ENCODE peak calls at places on chromosomes 11 and 22, in four cellular contexts. Z is choroid plexus epithelial cell, O is AG04449, B is astrocyte of the spinal cord. A is an unnamed sample.

GRCh38 chr11:35714882-35715612 is 52.5 kb downstream of the TRIM44 start:
- DNase-seq in O (peak; percentile 29), Z (peak; percentile 69), B (peak; percentile 65), A (peak; percentile 8)

GRCh38 chr11:77278595-77279506 is 22.6 kb downstream of the GDPD4 start:
- DNase-seq in B (peak; percentile 42), O (no peak), Z (peak; percentile 18), A (no peak)

GRCh38 chr11:74444173-74444832 is 23.0 kb downstream of the KCNE3 start:
- DNase-seq in B (no peak), O (no peak), Z (no peak), A (no peak)

GRCh38 chr11:78213526-78214330 is 25.0 kb downstream of the USP35 start:
- DNase-seq in O (no peak), B (peak; percentile 48), Z (peak; percentile 57), A (no peak)

GRCh38 chr11:72243567-72244316 is at the start of gene PHOX2A:
- DNase-seq in B (no peak), Z (no peak), O (no peak), A (no peak)

GRCh38 chr11:109405671-109406070 is 16.3 kb upstream of the C11orf87 start:
- DNase-seq in O (peak; percentile 23), B (peak; percentile 77), Z (peak; percentile 40), A (no peak)

GRCh38 chr22:16601437-16602223 is 9.0 kb upstream of the CCT8L2 start:
- DNase-seq in B (no peak), Z (no peak), O (no peak), A (no peak)

GRCh38 chr11:100808904-100809491 is 121.9 kb downstream of the ARHGAP42 start:
- DNase-seq in B (peak; percentile 69), O (no peak), Z (peak; percentile 67), A (no peak)

GRCh38 chr11:104883342-104883741 is 14.9 kb downstream of the CASP12 start:
- DNase-seq in B (no peak), O (no peak), Z (no peak), A (no peak)

GRCh38 chr22:27647540-27647939 is 154.0 kb downstream of the MN1 start:
- DNase-seq in B (no peak), Z (no peak), O (no peak), A (no peak)

GRCh38 chr11:69837791-69838190 is 18.6 kb upstream of the FGF3 start:
- DNase-seq in Z (no peak), O (no peak), B (no peak), A (no peak)

GRCh38 chr22:39612811-39613548 is 42.4 kb downstream of the CACNA1I start:
- DNase-seq in Z (no peak), O (no peak), B (no peak), A (no peak)

GRCh38 chr11:121482231-121483129 is 29.7 kb upstream of the SORL1-AS1 start:
- DNase-seq in O (no peak), B (no peak), Z (no peak), A (no peak)

GRCh38 chr11:67448220-67448609 is 4.3 kb downstream of the GPR152 start:
- DNase-seq in O (no peak), B (no peak), Z (no peak), A (no peak)

GRCh38 chr11:8740156-8740555 is 57.6 kb downstream of the RPL27A start:
- DNase-seq in B (no peak), Z (no peak), O (no peak), A (no peak)

GRCh38 chr11:91248199-91248807 is 976.3 kb upstream of the FAT3 start:
- DNase-seq in Z (peak; percentile 77), O (no peak), B (peak; percentile 62), A (no peak)

GRCh38 chr22:17569971-17570511 is 6.7 kb downstream of the SLC25A18 start:
- DNase-seq in B (peak; percentile 67), O (no peak), Z (peak; percentile 91), A (no peak)

GRCh38 chr11:101912823-101913284 is 2.0 kb upstream of the CEP126 start:
- DNase-seq in O (no peak), B (peak; percentile 36), Z (peak; percentile 83), A (no peak)

GRCh38 chr22:47192106-47192650 is 429.7 kb downstream of the TBC1D22A start:
- DNase-seq in Z (no peak), O (no peak), B (no peak), A (no peak)

GRCh38 chr11:77819411-77819920 is 1.1 kb downstream of the RSF1 start:
- DNase-seq in Z (peak; percentile 96), O (peak; percentile 61), B (peak; percentile 89), A (peak; percentile 76)

GRCh38 chr11:89625171-89625570 is 84.9 kb upstream of the TRIM77 start:
- DNase-seq in Z (peak; percentile 16), B (no peak), O (no peak), A (no peak)

GRCh38 chr22:47135338-47135737 is 372.9 kb downstream of the TBC1D22A start:
- DNase-seq in B (no peak), O (no peak), Z (no peak), A (no peak)

GRCh38 chr11:1204381-1205101 is 18.3 kb upstream of the MUC5B start:
- DNase-seq in B (no peak), Z (no peak), O (no peak), A (no peak)

GRCh38 chr11:35206616-35207015 is 67.6 kb downstream of the CD44 start:
- DNase-seq in B (no peak), Z (no peak), O (no peak), A (no peak)

GRCh38 chr11:36501236-36501635 is 8.8 kb downstream of the TRAF6 start:
- DNase-seq in B (no peak), Z (no peak), O (no peak), A (no peak)

GRCh38 chr11:33579101-33579500 is 121.5 kb downstream of the C11orf91 start:
- DNase-seq in O (no peak), Z (no peak), B (no peak), A (no peak)

GRCh38 chr22:23315341-23315917 is 135.1 kb downstream of the BCR start:
- DNase-seq in B (peak; percentile 76), O (no peak), Z (peak; percentile 85), A (no peak)

DNA sequence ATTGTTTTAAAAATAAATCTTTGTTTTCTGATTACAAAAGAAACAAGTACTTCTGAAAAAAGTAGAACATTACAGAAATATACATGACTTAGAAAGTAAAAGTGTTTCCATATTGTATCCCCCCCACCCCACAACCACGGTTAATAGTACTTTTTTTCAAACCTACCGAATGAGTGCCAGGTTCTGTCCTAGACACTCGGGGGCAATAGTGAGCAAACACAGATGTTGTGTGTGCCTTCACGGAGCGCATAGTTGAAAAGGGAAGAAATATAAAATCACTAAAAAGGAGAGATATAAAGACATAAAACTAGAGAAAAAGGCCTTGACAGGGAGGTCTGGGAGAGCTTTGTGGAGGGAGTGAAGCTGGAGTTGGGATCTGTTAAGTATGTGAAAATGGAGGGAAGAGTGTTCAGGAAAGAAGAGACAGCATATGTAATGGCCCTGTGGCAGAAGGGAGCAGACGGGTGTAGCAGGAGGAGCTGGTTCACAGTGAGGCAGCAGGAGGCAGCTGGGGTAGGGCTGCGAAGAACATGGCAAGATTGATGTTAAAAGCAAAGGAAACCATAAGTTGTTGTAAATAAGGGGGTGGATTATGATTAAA is 42.1 kb upstream of the ALX4 start:
- DNase-seq in O (no peak), Z (peak; percentile 16), B (no peak), A (no peak)
- TF ChIP-seq CTCF in O (no peak), Z (peak; percentile 50), B (no peak), A (peak; percentile 40)

GRCh38 chr11:96943970-96944369 is 554.2 kb downstream of the JRKL start:
- DNase-seq in O (no peak), B (no peak), Z (no peak), A (no peak)
- TF ChIP-seq CTCF in O (no peak), B (no peak), Z (no peak), A (no peak)

DNA sequence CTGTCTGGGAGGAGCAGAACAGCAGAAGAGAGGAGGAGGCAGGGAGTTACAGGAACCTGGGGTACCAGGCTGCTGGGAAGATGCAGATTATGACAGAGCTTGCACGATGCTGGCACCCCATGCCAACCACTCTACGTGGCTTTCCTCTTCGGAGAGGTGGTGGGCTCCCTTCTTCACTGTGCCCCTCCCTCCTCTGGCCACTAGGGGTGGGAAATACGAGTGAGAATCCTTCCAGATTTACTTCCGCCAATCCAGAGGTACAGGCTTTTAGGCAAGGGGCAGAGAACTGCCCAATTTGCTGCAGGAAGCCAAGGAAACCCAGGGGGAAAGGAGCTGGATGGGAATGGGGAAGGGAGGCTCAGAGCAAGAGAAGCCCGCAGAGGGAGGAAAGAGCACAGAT is 12.3 kb downstream of the HYOU1 start:
- DNase-seq in B (no peak), Z (no peak), O (no peak), A (no peak)
- TF ChIP-seq CTCF in B (peak; percentile 38), Z (peak; percentile 31), O (no peak), A (peak; percentile 32)

DNA sequence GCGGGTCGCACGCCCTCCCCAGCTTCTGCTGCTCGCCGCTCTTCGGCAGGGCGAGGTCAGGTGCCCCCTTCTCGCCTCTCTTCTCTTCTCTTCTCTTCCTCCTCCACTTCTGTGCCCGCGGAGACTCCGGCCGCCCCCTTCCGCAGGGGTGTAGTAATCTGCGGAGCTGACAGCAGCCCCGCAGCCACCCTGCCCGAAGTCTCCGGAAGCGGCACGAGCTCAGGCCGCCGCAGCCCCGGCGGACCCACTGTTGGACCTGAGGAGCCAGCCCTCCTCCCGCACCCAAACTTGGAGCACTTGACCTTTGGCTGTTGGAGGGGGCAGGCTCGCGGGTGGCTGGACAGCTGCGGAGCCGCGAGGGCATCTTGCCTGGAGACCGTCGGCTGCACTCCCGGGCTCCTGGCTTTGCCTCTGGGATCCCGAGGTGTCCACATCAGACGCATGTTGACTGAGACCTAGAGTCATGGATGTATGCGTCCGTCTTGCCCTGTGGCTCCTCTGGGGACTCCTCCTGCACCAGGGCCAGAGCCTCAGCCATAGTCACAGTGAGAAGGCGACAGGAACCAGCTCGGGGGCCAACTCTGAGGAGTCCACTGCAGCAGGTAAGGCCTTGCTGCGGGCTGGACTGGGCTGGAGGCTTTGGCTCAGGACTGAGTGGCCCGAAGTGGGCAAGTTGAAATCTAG is 486 bp downstream of the STIM1 start:
- DNase-seq in O (no peak), Z (no peak), B (no peak), A (no peak)
- TF ChIP-seq CTCF in O (no peak), Z (no peak), B (no peak), A (no peak)

DNA sequence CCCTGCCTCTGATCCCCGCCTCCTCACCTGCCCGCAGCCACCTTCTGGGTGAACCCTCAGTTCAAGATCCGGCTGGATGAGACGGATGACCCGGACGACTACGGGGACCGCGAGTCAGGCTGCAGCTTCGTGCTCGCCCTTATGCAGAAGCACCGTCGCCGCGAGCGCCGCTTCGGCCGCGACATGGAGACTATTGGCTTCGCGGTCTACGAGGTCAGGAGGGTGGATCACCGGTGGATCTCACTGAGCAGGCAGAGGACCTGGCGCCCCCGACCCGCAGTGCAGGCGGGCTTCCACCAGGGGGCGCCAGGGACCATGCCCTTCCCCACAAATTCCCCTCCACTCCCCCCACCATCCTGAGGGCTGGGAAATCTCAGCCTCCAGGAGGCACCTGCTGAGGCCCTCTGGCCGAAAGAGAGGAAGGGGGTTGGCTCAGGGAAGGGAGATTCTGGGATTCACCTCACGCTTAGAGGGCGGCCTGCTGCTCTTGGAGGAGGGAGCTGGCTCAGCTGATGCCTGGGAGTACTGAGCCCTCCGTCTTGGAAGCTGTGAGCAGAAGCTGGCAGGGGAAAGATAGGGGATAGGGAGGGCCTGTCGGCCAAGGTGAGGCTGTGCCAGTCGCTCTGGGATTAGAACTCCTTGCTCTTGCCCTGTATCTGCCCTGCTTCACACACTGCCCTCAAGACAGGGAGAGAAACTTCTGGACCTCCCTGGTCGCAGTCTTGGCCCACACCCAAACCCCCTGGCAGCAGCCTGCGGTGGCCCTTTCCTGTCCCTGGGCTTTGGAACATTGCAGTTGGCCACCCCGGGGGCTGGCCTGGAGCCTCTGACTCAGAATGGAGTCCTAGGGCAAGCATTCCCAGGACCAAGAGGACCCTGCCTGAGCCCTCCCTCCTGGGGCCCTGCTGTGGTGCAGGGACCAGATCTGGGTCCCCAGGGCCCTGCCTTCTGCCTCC is 23.2 kb downstream of the CAPN1 start:
- DNase-seq in O (no peak), B (peak; percentile 41), Z (peak; percentile 52), A (no peak)
- TF ChIP-seq CTCF in O (peak; percentile 88), B (peak; percentile 96), Z (peak; percentile 86), A (peak; percentile 92)

A was measured in retinal pigment epithelial cell.